ENCODE peak calls at places on chromosomes 6 and 20, in eight cellular contexts. B is neural crest cell; N is CD4-positive, alpha-beta T cell; C is upper lobe of left lung; A is progenitor cell of endocrine pancreas; O is AG04450; F is upper lobe of right lung; Y is lower lobe of right lung. D is an unnamed sample.

GRCh38 chr6:35725081-35725708 is 11.6 kb upstream of the ARMC12 start:
- DNase-seq in A (no peak), F (no peak), B (no peak), N (no peak), O (no peak), Y (no peak), C (no peak), D (no peak)

GRCh38 chr20:50560867-50561266 is 50.7 kb downstream of the PTPN1 start:
- DNase-seq in F (no peak), N (no peak), B (no peak), A (no peak), Y (no peak), C (no peak), O (no peak), D (no peak)

GRCh38 chr20:46350201-46350985 is 42.1 kb upstream of the CDH22 start:
- DNase-seq in Y (no peak), C (no peak), F (no peak), O (peak; percentile 65), N (no peak), A (no peak), B (peak; percentile 22), D (no peak)

GRCh38 chr6:124676033-124676432 is 286.2 kb upstream of the RNF217 start:
- DNase-seq in F (no peak), C (no peak), Y (no peak), A (no peak), O (no peak), N (no peak), B (no peak), D (no peak)

GRCh38 chr6:111731404-111732195 is 125.9 kb upstream of the TRAF3IP2 start:
- DNase-seq in C (no peak), A (no peak), Y (no peak), O (no peak), B (peak; percentile 44), N (no peak), F (no peak), D (no peak)

GRCh38 chr6:18742406-18742805 is 355.3 kb downstream of the RNF144B start:
- DNase-seq in C (no peak), O (no peak), N (no peak), A (no peak), B (no peak), F (no peak), Y (no peak), D (no peak)

GRCh38 chr6:88544986-88545612 is 379.0 kb upstream of the CNR1 start:
- DNase-seq in F (no peak), N (no peak), O (no peak), C (no peak), B (no peak), A (no peak), Y (no peak), D (no peak)

GRCh38 chr6:25392372-25392771 is 113.2 kb downstream of the CARMIL1 start:
- DNase-seq in F (no peak), C (no peak), Y (no peak), A (no peak), N (no peak), B (no peak), O (no peak), D (no peak)

GRCh38 chr20:11218035-11218680 is 544.4 kb upstream of the JAG1 start:
- DNase-seq in A (no peak), C (no peak), N (no peak), Y (no peak), F (no peak), B (no peak), O (no peak), D (no peak)

GRCh38 chr6:117168296-117169059 is 96.9 kb upstream of the VGLL2 start:
- DNase-seq in F (no peak), N (no peak), C (no peak), O (no peak), Y (no peak), B (no peak), A (no peak), D (no peak)

GRCh38 chr6:128807577-128807976 is 75.4 kb upstream of the LAMA2 start:
- DNase-seq in F (no peak), Y (no peak), B (no peak), A (no peak), N (no peak), O (peak; percentile 11), C (no peak), D (no peak)

GRCh38 chr20:3199976-3200755 is 4.3 kb downstream of the DDRGK1 start:
- DNase-seq in F (no peak), Y (no peak), A (no peak), C (no peak), N (no peak), O (no peak), B (no peak), D (no peak)

GRCh38 chr20:13220194-13220856 is 749 bp upstream of the ISM1 start:
- DNase-seq in B (peak; percentile 40), N (no peak), A (peak; percentile 35), C (peak; percentile 35), Y (peak; percentile 67), F (peak; percentile 75), O (no peak), D (peak; percentile 29)

GRCh38 chr6:170174771-170175643 is 115.9 kb downstream of the DLL1 start:
- DNase-seq in C (peak; percentile 18), Y (peak; percentile 44), F (no peak), N (no peak), B (no peak), O (no peak), A (no peak), D (peak; percentile 18)

GRCh38 chr6:154738561-154738961 is 5.3 kb downstream of the SCAF8 start:
- DNase-seq in A (no peak), Y (no peak), N (no peak), F (no peak), C (no peak), O (no peak), B (no peak), D (no peak)

GRCh38 chr20:33233129-33233774 is 2.5 kb upstream of the BPIFA1 start:
- DNase-seq in C (no peak), F (no peak), B (no peak), N (no peak), A (no peak), Y (no peak), O (no peak), D (no peak)

DNA sequence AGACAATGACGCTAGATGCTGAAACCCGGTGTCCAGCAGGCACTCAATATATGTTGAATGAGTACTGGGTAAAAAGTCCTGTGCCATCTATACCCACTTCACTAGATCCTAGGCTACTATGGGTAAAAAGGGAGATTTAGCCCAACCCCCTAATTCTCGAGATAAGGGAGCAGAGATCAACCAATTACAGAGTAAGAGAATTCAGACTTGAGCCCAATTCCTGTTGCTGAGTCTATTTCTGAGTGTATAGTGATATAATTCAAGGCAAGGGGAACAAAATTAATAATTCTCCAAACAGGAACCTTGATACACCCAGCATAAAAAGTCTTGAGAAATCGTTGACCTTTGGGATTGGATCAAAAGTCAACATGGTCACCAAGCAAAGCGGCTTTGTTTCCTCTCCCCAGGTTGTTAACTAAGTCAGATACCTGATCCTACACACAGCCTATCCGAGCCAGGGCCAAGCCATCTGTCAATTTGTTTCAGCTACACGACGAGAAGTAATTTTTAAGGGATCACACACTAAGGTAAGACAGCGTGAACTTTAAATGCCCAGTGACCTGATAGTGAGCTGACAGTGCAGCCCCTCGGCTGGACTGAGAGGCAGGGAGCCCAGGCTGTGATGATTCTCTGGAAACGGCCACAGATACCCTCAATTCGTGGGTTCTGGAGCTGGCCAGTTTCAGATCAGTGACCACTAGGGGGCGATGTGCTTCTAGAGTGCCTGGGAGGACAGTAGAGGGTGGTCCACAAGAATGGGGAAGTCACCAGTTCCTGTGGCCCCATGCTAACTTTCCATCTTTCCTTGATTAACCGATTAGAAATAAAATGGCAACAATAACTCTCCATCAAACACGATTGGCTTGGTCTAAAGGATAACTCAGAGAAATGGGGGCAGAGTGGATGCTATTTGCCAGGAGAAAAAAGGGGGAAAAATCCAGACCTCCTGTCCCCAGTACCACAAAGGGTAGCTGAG is 46.2 kb downstream of the SLC22A23 start:
- DNase-seq in F (peak; percentile 60), N (peak; percentile 42), B (peak; percentile 80), O (peak; percentile 6), Y (no peak), A (peak; percentile 35), C (peak; percentile 53), D (peak; percentile 76)
- TF ChIP-seq CTCF in F (peak; percentile 65), N (peak; percentile 75), B (peak; percentile 74), O (peak; percentile 76), Y (peak; percentile 67), A (peak; percentile 74), C (peak; percentile 67), D (peak; percentile 78)

GRCh38 chr6:108518714-108519576 is 41.8 kb upstream of the FOXO3 start:
- DNase-seq in Y (no peak), F (no peak), B (no peak), O (no peak), C (no peak), A (no peak), N (no peak), D (no peak)
- TF ChIP-seq CTCF in Y (peak; percentile 21), F (peak; percentile 42), B (peak; percentile 66), O (peak; percentile 58), C (no peak), A (peak; percentile 56), N (no peak), D (peak; percentile 39)

DNA sequence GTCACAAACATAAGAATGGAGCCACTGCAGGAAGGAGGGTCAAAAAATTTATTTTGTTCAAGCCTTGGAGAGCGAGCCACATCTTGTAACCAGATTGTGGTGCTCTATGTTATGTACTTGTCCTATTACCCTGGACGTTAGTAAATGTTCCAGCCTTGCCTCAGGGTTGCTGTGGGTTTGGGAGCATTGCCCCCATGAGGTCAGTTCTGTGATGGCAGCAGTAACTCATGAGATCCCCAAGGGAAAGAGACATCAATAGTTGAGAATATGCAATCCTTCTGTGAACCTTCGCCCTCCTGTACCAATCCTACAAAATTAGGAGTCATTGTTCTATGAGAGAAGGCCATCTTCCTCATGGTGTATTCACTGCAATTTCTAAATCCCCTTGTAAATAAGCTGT is 16.4 kb upstream of the CFAP206 start:
- DNase-seq in A (peak; percentile 13), O (no peak), C (no peak), B (peak; percentile 10), Y (no peak), F (no peak), N (no peak), D (no peak)
- TF ChIP-seq CTCF in A (peak; percentile 70), O (peak; percentile 61), C (no peak), B (peak; percentile 48), Y (no peak), F (peak; percentile 27), N (no peak), D (peak; percentile 24)

DNA sequence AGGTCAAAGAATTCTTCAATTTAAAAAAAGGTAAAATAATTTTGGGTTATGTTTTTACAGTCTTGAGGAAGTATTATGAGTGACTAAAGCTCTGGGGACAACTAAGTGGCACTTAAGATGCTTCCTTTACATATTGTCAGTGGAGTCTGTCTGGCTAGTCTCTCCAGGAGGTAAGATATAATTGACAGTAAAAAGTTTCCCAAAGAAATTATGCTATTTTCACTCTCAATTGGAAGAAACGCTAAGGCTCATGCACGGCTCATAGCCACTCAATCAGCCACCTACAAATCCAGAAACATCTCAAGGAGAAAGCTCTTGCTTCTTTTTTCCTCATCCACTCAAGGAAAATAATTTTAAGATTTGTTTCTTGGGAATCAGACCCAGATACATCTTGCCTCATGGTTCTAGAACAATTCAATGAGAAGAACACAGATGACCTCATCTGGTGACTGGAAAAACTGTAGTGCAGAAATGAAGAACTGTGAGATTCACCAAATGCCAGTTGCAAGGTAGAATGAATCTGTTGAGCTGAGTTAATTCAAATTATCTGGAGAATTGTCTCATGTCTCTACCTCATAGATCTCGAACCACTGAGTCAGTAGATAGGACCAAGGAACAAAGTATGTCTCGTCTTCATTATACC is 252.9 kb downstream of the TPBG start:
- DNase-seq in C (no peak), Y (no peak), N (no peak), B (no peak), F (no peak), A (no peak), O (no peak), D (no peak)
- TF ChIP-seq CTCF in C (no peak), Y (no peak), N (no peak), B (no peak), F (no peak), A (no peak), O (peak; percentile 15), D (no peak)

GRCh38 chr6:5025911-5026819 is 22.3 kb upstream of the RPP40 start:
- DNase-seq in Y (peak; percentile 62), F (peak; percentile 72), N (no peak), C (peak; percentile 67), O (no peak), A (peak; percentile 31), B (peak; percentile 38), D (no peak)
- TF ChIP-seq CTCF in Y (peak; percentile 14), F (peak; percentile 19), N (no peak), C (no peak), O (peak; percentile 25), A (peak; percentile 28), B (peak; percentile 27), D (no peak)

D was measured in mesothelial cell of epicardium.